ENCODE peak calls at places on chromosomes 12 and 14, in nine cellular contexts. L, G, P, B, Q, T, M, R and A are unnamed samples.

GRCh38 chr12:66066071-66066928 is 64.2 kb downstream of the LLPH start:
- DNase-seq in L (no peak), G (no peak), P (peak), B (no peak), Q (no peak), T (peak), M (peak), R (no peak), A (peak)

GRCh38 chr12:55736780-55737580 is 5.9 kb upstream of the GDF11 start:
- DNase-seq in L (no peak), G (peak), P (peak), B (peak), Q (peak), T (peak), M (peak), R (peak), A (peak)

GRCh38 chr14:89351364-89351957 is 65.6 kb downstream of the FOXN3 start:
- DNase-seq in L (no peak), G (no peak), P (peak), B (peak), Q (no peak), T (peak), M (peak), R (no peak), A (no peak)

GRCh38 chr12:38157274-38157932 is 159.2 kb upstream of the ALG10B start:
- DNase-seq in L (no peak), G (no peak), P (no peak), B (no peak), Q (no peak), T (no peak), M (no peak), R (no peak), A (no peak)

GRCh38 chr12:93587601-93588000 is 15.1 kb downstream of the SOCS2 start:
- DNase-seq in L (no peak), G (no peak), P (no peak), B (no peak), Q (no peak), T (no peak), M (no peak), R (no peak), A (no peak)

GRCh38 chr12:95574799-95575452 is 23.6 kb upstream of the USP44 start:
- DNase-seq in L (no peak), G (peak), P (no peak), B (peak), Q (no peak), T (peak), M (peak), R (no peak), A (peak)

GRCh38 chr14:104770851-104771272 is 17.9 kb downstream of the SIVA1 start:
- DNase-seq in L (no peak), G (no peak), P (no peak), B (no peak), Q (no peak), T (no peak), M (no peak), R (no peak), A (peak)

GRCh38 chr12:124322271-124322998 is 27.5 kb downstream of the RFLNA start:
- DNase-seq in L (no peak), G (no peak), P (no peak), B (no peak), Q (no peak), T (no peak), M (no peak), R (no peak), A (peak)

GRCh38 chr14:23861666-23862065 is 91.9 kb upstream of the DHRS4 start:
- DNase-seq in L (no peak), G (no peak), P (no peak), B (no peak), Q (no peak), T (no peak), M (no peak), R (peak), A (no peak)

GRCh38 chr12:111773801-111774551 is 7.2 kb downstream of the ALDH2 start:
- DNase-seq in L (no peak), G (peak), P (no peak), B (no peak), Q (no peak), T (no peak), M (peak), R (peak), A (peak)

GRCh38 chr12:106954462-106955376 is 988 bp upstream of the TMEM263 start:
- DNase-seq in L (peak), G (no peak), P (no peak), B (no peak), Q (no peak), T (peak), M (peak), R (peak), A (peak)

GRCh38 chr14:102419716-102420115 is 57.0 kb downstream of the TECPR2 start:
- DNase-seq in L (no peak), G (no peak), P (no peak), B (no peak), Q (no peak), T (no peak), M (no peak), R (no peak), A (no peak)

GRCh38 chr12:95623554-95624170 is 72.4 kb upstream of the USP44 start:
- DNase-seq in L (no peak), G (peak), P (peak), B (no peak), Q (no peak), T (peak), M (peak), R (peak), A (peak)

GRCh38 chr14:88128811-88129210 is 123.9 kb downstream of the GPR65 start:
- DNase-seq in L (no peak), G (no peak), P (no peak), B (no peak), Q (no peak), T (no peak), M (no peak), R (no peak), A (no peak)

GRCh38 chr14:66365388-66365787 is 120.8 kb upstream of the CCDC196 start:
- DNase-seq in L (no peak), G (no peak), P (no peak), B (no peak), Q (no peak), T (no peak), M (no peak), R (no peak), A (no peak)

GRCh38 chr14:63770187-63770807 is 42.4 kb upstream of the SGPP1 start:
- DNase-seq in L (peak), G (peak), P (peak), B (peak), Q (no peak), T (no peak), M (peak), R (peak), A (peak)

GRCh38 chr14:21525995-21526671 is at the start of gene SALL2:
- DNase-seq in L (peak), G (no peak), P (peak), B (peak), Q (peak), T (peak), M (peak), R (peak), A (peak)

GRCh38 chr14:99603471-99603933 is 505 bp downstream of the CCDC85C start:
- DNase-seq in L (peak), G (peak), P (peak), B (peak), Q (no peak), T (peak), M (peak), R (no peak), A (peak)

GRCh38 chr14:104795781-104796681 is 483 bp upstream of the AKT1 start:
- DNase-seq in L (peak), G (no peak), P (peak), B (peak), Q (no peak), T (peak), M (peak), R (peak), A (peak)